ENCODE peak calls at places on chromosome 18, in six cellular contexts. L, B, N, X, T and O are unnamed samples.

GRCh38 chr18:12811191-12811950 is 72.7 kb downstream of the PTPN2 start:
- DNase-seq in T (no peak), L (no peak), N (no peak), B (no peak), X (no peak), O (no peak)

GRCh38 chr18:38940863-38941531 is 1375.4 kb upstream of the CELF4 start:
- DNase-seq in N (peak; percentile 11), X (peak; percentile 99), B (peak; percentile 1), L (peak; percentile 36), T (peak; percentile 57), O (peak; percentile 63)

GRCh38 chr18:37985126-37985525 is 419.5 kb upstream of the CELF4 start:
- DNase-seq in N (no peak), X (no peak), B (no peak), T (no peak), L (no peak), O (no peak)

GRCh38 chr18:48892146-48892855 is 58.5 kb downstream of the SMAD7 start:
- DNase-seq in X (no peak), L (no peak), T (no peak), N (no peak), B (no peak), O (no peak)

GRCh38 chr18:45107425-45107824 is 426.7 kb downstream of the SETBP1 start:
- DNase-seq in B (no peak), X (no peak), N (no peak), L (no peak), T (no peak), O (no peak)

GRCh38 chr18:58611471-58612131 is 17.3 kb downstream of the ALPK2 start:
- DNase-seq in L (no peak), N (no peak), T (no peak), X (no peak), B (no peak), O (no peak)

GRCh38 chr18:70132999-70133398 is 72.5 kb downstream of the RTTN start:
- DNase-seq in L (no peak), T (peak; percentile 10), B (no peak), X (no peak), N (peak; percentile 83), O (no peak)

GRCh38 chr18:70382032-70382431 is 93.2 kb downstream of the SOCS6 start:
- DNase-seq in B (no peak), N (no peak), T (no peak), L (no peak), X (no peak), O (peak; percentile 42)

GRCh38 chr18:4755848-4756247 is 300.7 kb upstream of the DLGAP1 start:
- DNase-seq in T (no peak), X (peak; percentile 71), B (no peak), N (no peak), L (no peak), O (no peak)

GRCh38 chr18:69528439-69528838 is 127.8 kb downstream of the DOK6 start:
- DNase-seq in L (no peak), N (no peak), B (no peak), T (no peak), X (no peak), O (no peak)

GRCh38 chr18:57780318-57781127 is 22.6 kb downstream of the ATP8B1 start:
- DNase-seq in L (peak; percentile 50), X (peak; percentile 17), T (no peak), N (peak; percentile 99), B (no peak), O (peak; percentile 73)

GRCh38 chr18:62621546-62621945 is 93.8 kb upstream of the PHLPP1 start:
- DNase-seq in L (no peak), X (no peak), B (no peak), T (no peak), N (peak; percentile 53), O (no peak)

GRCh38 chr18:49894827-49895226 is 81.5 kb upstream of the ACAA2 start:
- DNase-seq in B (no peak), L (no peak), X (no peak), N (no peak), T (no peak), O (no peak)

GRCh38 chr18:49899647-49900330 is 86.5 kb upstream of the ACAA2 start:
- DNase-seq in X (no peak), T (peak; percentile 27), N (no peak), B (no peak), L (no peak), O (no peak)

GRCh38 chr18:49893036-49893435 is 79.7 kb upstream of the ACAA2 start:
- DNase-seq in X (no peak), L (no peak), B (no peak), T (peak; percentile 29), N (no peak), O (no peak)

GRCh38 chr18:49901862-49902340 is 88.6 kb upstream of the ACAA2 start:
- DNase-seq in X (no peak), T (no peak), B (no peak), L (no peak), N (no peak), O (no peak)

GRCh38 chr18:49898421-49898820 is 85.1 kb upstream of the ACAA2 start:
- DNase-seq in B (peak; percentile 5), X (no peak), T (peak; percentile 43), L (peak; percentile 64), N (peak; percentile 68), O (peak; percentile 80)
- TF ChIP-seq MYC in B (no peak), X (no peak), T (no peak), L (no peak), N (no peak), O (no peak)

GRCh38 chr18:55093808-55094207 is 134.5 kb upstream of the CCDC68 start:
- DNase-seq in B (no peak), T (no peak), L (no peak), N (no peak), X (no peak), O (no peak)

GRCh38 chr18:55093295-55093694 is 134.0 kb upstream of the CCDC68 start:
- DNase-seq in T (no peak), X (no peak), L (no peak), N (no peak), B (no peak), O (no peak)

GRCh38 chr18:55097406-55098170 is 138.3 kb upstream of the CCDC68 start:
- DNase-seq in N (peak; percentile 80), B (no peak), T (no peak), X (no peak), L (peak; percentile 12), O (no peak)

GRCh38 chr18:55095579-55095978 is 136.3 kb upstream of the CCDC68 start:
- DNase-seq in L (no peak), T (no peak), X (no peak), N (no peak), B (no peak), O (no peak)

DNA sequence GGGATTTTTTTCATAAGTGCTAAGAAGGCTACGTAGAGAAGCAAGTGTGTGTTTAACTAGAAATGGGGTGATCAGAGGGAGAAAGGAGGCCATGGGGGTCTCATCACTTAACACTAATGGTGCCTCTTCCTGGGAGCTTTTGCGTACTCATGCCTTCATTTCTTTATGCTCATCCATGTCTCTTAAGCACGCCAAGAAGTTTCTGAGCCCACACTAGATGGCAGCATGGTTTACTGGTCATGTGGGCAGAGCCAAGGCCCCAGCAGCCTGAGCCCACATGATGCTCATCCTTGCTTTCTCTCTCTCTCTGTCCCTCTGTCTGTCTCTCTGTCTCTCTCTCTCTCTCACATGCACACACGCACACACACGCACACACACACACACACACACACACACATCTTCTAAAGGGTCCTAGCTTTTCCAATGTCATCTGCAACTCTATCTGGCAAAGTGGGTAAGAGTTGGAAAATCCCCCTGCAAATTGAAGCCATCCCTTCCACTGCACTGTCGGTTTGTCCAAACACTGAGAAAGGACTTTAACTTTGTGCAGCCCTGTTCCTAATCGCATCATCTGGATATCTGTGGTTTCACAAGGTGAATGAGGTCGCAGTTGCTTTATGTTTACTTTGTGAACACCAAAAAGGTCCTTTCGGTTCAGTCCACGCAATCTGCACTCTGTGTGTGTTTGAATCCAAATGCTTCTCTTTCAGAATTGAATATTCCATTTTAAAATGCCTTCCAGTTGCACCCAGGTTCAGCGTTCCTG is 137.2 kb upstream of the CCDC68 start:
- DNase-seq in X (no peak), N (peak; percentile 64), L (peak; percentile 54), B (peak; percentile 22), T (peak; percentile 7), O (peak; percentile 53)
- TF ChIP-seq MYC in X (no peak), N (no peak), L (no peak), B (no peak), T (no peak), O (no peak)

GRCh38 chr18:32920796-32921787 is 148.3 kb upstream of the KLHL14 start:
- DNase-seq in T (peak; percentile 70), X (no peak), B (peak; percentile 9), N (peak; percentile 89), L (no peak), O (peak; percentile 88)
- TF ChIP-seq MYC in T (no peak), X (no peak), B (no peak), N (no peak), L (no peak), O (peak; percentile 15)

GRCh38 chr18:21481739-21482138 is 118.8 kb downstream of the ESCO1 start:
- DNase-seq in T (no peak), X (no peak), L (no peak), B (no peak), N (no peak), O (no peak)

GRCh38 chr18:21489119-21489750 is 111.3 kb downstream of the ESCO1 start:
- DNase-seq in T (peak; percentile 63), L (peak; percentile 78), N (peak; percentile 58), B (peak; percentile 36), X (no peak), O (peak; percentile 72)

GRCh38 chr18:21489919-21490495 is 110.5 kb downstream of the ESCO1 start:
- DNase-seq in L (peak; percentile 43), B (no peak), T (no peak), X (no peak), N (no peak), O (peak; percentile 23)

GRCh38 chr18:21486905-21487437 is 113.5 kb downstream of the ESCO1 start:
- DNase-seq in X (no peak), B (no peak), N (no peak), L (no peak), T (no peak), O (no peak)

DNA sequence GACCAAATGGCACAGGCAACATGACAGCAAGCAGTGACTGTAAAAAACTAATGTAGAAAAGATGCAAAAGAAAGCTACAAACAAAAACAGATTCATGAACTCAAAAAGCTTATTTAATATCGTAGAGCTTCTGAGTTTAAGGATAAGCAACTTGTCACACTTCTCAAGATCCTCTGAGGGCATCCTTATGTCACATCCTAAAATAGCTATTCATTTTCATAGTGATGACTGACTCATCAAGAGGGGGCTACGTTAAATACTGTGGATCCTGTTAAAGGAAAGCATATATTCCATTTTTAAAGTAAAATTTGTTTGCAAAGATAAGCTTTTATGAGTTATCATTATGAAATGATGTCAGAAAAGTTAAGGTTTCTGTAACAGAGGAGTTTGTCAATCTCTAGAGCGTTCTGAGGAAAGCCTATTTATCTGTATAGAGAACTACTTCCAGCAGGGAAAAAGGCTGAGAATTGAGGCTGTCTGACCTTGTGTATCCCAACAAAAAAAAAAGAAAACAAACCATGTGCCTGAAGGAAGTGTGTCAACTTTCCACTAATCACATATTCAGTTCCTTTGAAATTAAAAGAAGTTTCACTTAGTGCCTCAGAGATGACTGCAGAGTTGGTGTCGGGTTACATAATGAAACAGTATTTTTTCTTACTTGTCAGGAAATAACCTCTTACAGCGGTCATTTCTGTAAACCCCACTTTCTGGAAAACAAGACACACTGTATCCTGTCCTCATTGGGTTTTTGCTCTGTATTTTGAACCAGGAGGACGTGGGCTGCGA is 115.5 kb downstream of the ESCO1 start:
- DNase-seq in X (no peak), T (no peak), N (peak; percentile 83), L (no peak), B (no peak), O (peak; percentile 8)
- TF ChIP-seq MYC in X (no peak), T (no peak), N (no peak), L (no peak), B (no peak), O (peak; percentile 14)